ENCODE peak calls at places on chromosomes 6 and 20, in six cellular contexts. N, C, R, J, F and B are unnamed samples.

GRCh38 chr6:8674088-8674487 is 238.7 kb upstream of the SLC35B3 start:
- DNase-seq in C (no peak), F (no peak), N (no peak), R (no peak), J (no peak), B (no peak)

GRCh38 chr6:3341467-3341866 is 82.7 kb downstream of the PSMG4 start:
- DNase-seq in F (peak; percentile 71), R (peak; percentile 43), N (no peak), J (no peak), C (peak; percentile 83), B (no peak)

GRCh38 chr6:170162011-170162770 is 128.7 kb downstream of the DLL1 start:
- DNase-seq in N (no peak), F (no peak), R (no peak), J (no peak), C (no peak), B (no peak)

GRCh38 chr6:34489229-34489805 is 23.4 kb downstream of the PACSIN1 start:
- DNase-seq in F (no peak), R (no peak), J (no peak), C (no peak), N (no peak), B (no peak)

GRCh38 chr6:104472245-104472644 is 387.5 kb downstream of the HACE1 start:
- DNase-seq in J (no peak), R (no peak), F (no peak), C (no peak), N (no peak), B (no peak)

GRCh38 chr20:49641683-49642649 is 71.7 kb downstream of the B4GALT5 start:
- DNase-seq in N (no peak), R (no peak), J (no peak), F (peak; percentile 40), C (peak; percentile 39), B (no peak)

GRCh38 chr6:42193491-42193894 is 1.3 kb downstream of the GUCA1B start:
- DNase-seq in F (peak; percentile 58), N (no peak), C (no peak), J (no peak), R (peak; percentile 51), B (no peak)

GRCh38 chr6:7897461-7898192 is 13.0 kb downstream of the TXNDC5 start:
- DNase-seq in R (no peak), J (no peak), C (no peak), F (no peak), N (no peak), B (no peak)

GRCh38 chr6:5529015-5529414 is 267.7 kb downstream of the FARS2 start:
- DNase-seq in N (no peak), J (no peak), F (no peak), C (peak; percentile 36), R (no peak), B (no peak)

GRCh38 chr6:50565004-50565403 is 148.3 kb upstream of the TFAP2D start:
- DNase-seq in J (no peak), N (no peak), C (no peak), F (no peak), R (no peak), B (no peak)

GRCh38 chr6:159321267-159321666 is 152.1 kb downstream of the FNDC1 start:
- DNase-seq in R (no peak), F (no peak), J (no peak), N (no peak), C (no peak), B (no peak)

GRCh38 chr6:74964871-74965441 is 240.9 kb downstream of the COL12A1 start:
- DNase-seq in C (peak; percentile 57), J (no peak), R (peak; percentile 51), N (no peak), F (peak; percentile 78), B (no peak)

GRCh38 chr6:35027807-35028206 is 113.3 kb downstream of the TCP11 start:
- DNase-seq in N (no peak), R (no peak), J (no peak), C (no peak), F (no peak), B (no peak)

GRCh38 chr20:61724376-61724775 is 341.3 kb downstream of the TAF4 start:
- DNase-seq in J (no peak), N (peak; percentile 70), C (no peak), F (peak; percentile 23), R (peak; percentile 76), B (no peak)
- H3K9me3 ChIP-seq in J (peaks cover 11% of the 10 kb centered on the region), N (no peaks in the 10 kb centered on the region), C (peaks cover 10% of the 10 kb centered on the region), F (no peaks in the 10 kb centered on the region), R (no peaks in the 10 kb centered on the region), B (no peaks in the 10 kb centered on the region)

DNA sequence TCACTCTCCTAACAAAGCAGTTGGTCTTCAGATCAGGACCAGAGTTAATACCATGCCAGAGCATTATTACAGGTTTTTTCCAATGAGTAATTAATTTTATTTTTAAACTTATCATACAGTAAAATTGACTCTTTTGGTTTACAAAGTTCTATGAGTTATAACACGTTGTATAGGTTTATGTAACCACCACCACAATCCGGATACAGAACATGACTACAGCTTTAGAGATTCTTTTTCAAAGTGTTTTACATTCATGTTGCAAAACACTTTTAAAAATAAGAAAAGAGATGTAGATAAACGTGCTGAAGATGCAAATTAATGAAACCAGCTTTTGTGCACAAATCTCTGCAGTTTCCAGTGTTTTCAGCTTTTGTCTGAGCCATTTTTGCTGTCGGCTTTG is 1.5 kb upstream of the TPBG start:
- DNase-seq in C (no peak), F (no peak), R (no peak), J (no peak), N (no peak), B (no peak)
- H2AFZ ChIP-seq in C (no peak overlapping the region), F (no peak overlapping the region), R (no peak overlapping the region), J (no peak overlapping the region), N (no peak overlapping the region), B (no peak overlapping the region)

GRCh38 chr6:28296520-28297060 is 15.2 kb downstream of the PGBD1 start:
- DNase-seq in J (no peak), C (no peak), R (no peak), N (no peak), F (no peak), B (no peak)

GRCh38 chr6:28291573-28291972 is 10.2 kb downstream of the PGBD1 start:
- DNase-seq in N (no peak), C (no peak), R (no peak), F (no peak), J (no peak), B (no peak)

GRCh38 chr6:28295326-28295725 is 14.0 kb downstream of the PGBD1 start:
- DNase-seq in C (no peak), N (no peak), F (no peak), R (no peak), J (no peak), B (no peak)
- H4K91ac ChIP-seq in C (no peak overlapping the region), N (no peak overlapping the region), F (no peak overlapping the region), R (no peak overlapping the region), J (no peak overlapping the region), B (no peak overlapping the region)

DNA sequence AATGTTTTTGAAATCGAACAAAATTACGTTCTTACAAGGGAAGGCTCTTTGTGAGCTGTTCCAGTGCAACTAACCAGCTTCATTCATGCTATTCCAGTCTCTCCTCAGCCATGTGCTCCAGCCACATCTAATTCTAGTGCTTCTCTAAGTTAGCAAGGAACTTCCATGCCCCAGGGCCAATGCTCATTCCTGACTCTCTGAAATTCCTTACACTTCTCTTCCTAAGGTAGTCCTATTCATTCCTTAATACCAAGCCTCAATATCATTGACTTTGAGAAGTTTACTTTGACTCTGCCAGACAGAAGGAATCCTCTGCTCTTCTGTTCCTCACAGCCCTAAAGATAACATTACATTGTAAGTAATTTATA is 135.7 kb upstream of the BACH2 start:
- DNase-seq in C (no peak), R (no peak), N (no peak), J (peak; percentile 92), F (no peak), B (no peak)
- H3K9me3 ChIP-seq in C (no peaks in the 10 kb centered on the region), R (peaks cover 5% of the 10 kb centered on the region), N (no peaks in the 10 kb centered on the region), J (peaks cover 2% of the 10 kb centered on the region), F (peaks cover 24% of the 10 kb centered on the region), B (peaks cover 18% of the 10 kb centered on the region)

GRCh38 chr6:68639211-68639610 is 4.1 kb downstream of the ADGRB3 start:
- DNase-seq in F (no peak), C (no peak), J (no peak), N (no peak), R (peak; percentile 29), B (no peak)

GRCh38 chr6:68641172-68641571 is 6.1 kb downstream of the ADGRB3 start:
- DNase-seq in R (no peak), F (no peak), J (no peak), N (no peak), C (no peak), B (no peak)

GRCh38 chr6:68642081-68642480 is 7.0 kb downstream of the ADGRB3 start:
- DNase-seq in C (no peak), F (no peak), N (no peak), R (no peak), J (no peak), B (no peak)

GRCh38 chr6:68639826-68640505 is 4.9 kb downstream of the ADGRB3 start:
- DNase-seq in F (peak; percentile 39), R (no peak), N (peak; percentile 42), J (no peak), C (no peak), B (no peak)

DNA sequence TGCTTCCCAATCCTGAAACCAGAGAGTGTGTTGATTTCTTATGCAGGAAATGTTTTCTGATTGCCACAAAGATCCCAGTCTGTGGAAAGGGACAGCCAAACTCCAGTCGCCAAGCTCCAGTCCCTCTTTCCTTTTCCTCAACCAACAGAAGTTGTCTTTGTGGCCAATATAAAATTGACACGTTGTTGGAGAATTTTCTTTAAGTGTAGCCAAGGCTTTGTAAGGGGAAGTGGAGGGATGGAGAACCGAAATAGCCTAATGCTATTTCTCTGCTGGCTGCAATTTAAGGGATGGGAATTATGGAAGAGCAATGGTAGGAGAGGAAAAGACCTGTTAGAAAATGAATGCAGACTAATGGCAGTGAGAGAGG is 5.4 kb downstream of the ADGRB3 start:
- DNase-seq in J (no peak), C (no peak), N (no peak), R (no peak), F (no peak), B (no peak)
- H2AFZ ChIP-seq in J (no peak overlapping the region), C (no peak overlapping the region), N (peak overlapping the region; percentile 60), R (no peak overlapping the region), F (no peak overlapping the region), B (no peak overlapping the region)

DNA sequence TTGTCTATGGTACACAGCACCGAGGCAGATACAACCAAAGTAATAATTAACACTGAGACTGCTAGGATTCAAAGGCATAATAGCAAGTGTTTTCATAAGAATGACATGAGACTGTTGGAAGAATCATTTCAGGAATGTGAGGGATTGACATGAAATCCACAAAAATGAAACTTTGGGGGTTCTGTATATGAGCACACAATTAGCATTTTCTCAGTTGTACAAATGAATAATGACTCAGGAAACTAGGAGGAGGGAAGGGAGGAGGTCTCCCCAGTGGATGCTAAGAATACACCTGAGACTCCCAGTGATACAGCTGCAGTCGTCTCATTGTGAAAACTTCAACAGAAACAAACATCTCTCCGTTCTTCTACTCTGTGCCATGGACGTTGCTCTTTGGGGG is 428.4 kb upstream of the PLCB4 start:
- DNase-seq in J (no peak), F (no peak), R (no peak), N (no peak), C (no peak), B (no peak)
- H4K91ac ChIP-seq in J (no peak overlapping the region), F (no peak overlapping the region), R (no peak overlapping the region), N (no peak overlapping the region), C (no peak overlapping the region), B (no peak overlapping the region)